ENCODE peak calls at places on chromosomes 7 and 10, in seven cellular contexts. One of them, this sample, is unnamed. For H3K4me1 and H3K27me3, the result is how much of the 10 kb centered on the place peaks cover.

GRCh38 chr10:79027147-79028055 is 41.4 kb upstream of the ZMIZ1 start:
- DNase-seq in mesendoderm: no peak
- DNase-seq in heart right ventricle: no peak
- DNase-seq in cardiac muscle cell: no peak
- DNase-seq in body of pancreas: peak
- DNase-seq in aorta: peak
- DNase-seq in small intestine: no peak
- DNase-seq in this sample: no peak

GRCh38 chr10:104501449-104501848 is 139.6 kb upstream of the SORCS3 start:
- DNase-seq in mesendoderm: no peak
- DNase-seq in heart right ventricle: no peak
- DNase-seq in cardiac muscle cell: no peak
- DNase-seq in body of pancreas: no peak
- DNase-seq in aorta: no peak
- DNase-seq in small intestine: no peak
- DNase-seq in this sample: no peak

GRCh38 chr10:57919864-57920263 is 347.8 kb downstream of the IPMK start:
- DNase-seq in mesendoderm: no peak
- DNase-seq in heart right ventricle: no peak
- DNase-seq in cardiac muscle cell: no peak
- DNase-seq in body of pancreas: no peak
- DNase-seq in aorta: no peak
- DNase-seq in small intestine: peak
- DNase-seq in this sample: no peak

GRCh38 chr10:119616879-119617580 is 20.3 kb upstream of the TIAL1 start:
- DNase-seq in mesendoderm: peak
- DNase-seq in heart right ventricle: peak
- DNase-seq in cardiac muscle cell: peak
- DNase-seq in body of pancreas: no peak
- DNase-seq in aorta: no peak
- DNase-seq in small intestine: peak
- DNase-seq in this sample: peak

GRCh38 chr7:107269815-107270214 is 101.0 kb downstream of the HBP1 start:
- DNase-seq in mesendoderm: no peak
- DNase-seq in heart right ventricle: no peak
- DNase-seq in cardiac muscle cell: no peak
- DNase-seq in body of pancreas: no peak
- DNase-seq in aorta: no peak
- DNase-seq in small intestine: peak
- DNase-seq in this sample: no peak

GRCh38 chr7:56026538-56026937 is 24.7 kb downstream of the PSPH start:
- DNase-seq in mesendoderm: no peak
- DNase-seq in heart right ventricle: no peak
- DNase-seq in cardiac muscle cell: no peak
- DNase-seq in body of pancreas: no peak
- DNase-seq in aorta: no peak
- DNase-seq in small intestine: no peak
- DNase-seq in this sample: no peak

GRCh38 chr10:71729023-71729649 is 9.6 kb upstream of the C10orf105 start:
- DNase-seq in mesendoderm: no peak
- DNase-seq in heart right ventricle: peak
- DNase-seq in cardiac muscle cell: no peak
- DNase-seq in body of pancreas: no peak
- DNase-seq in aorta: peak
- DNase-seq in small intestine: peak
- DNase-seq in this sample: peak

GRCh38 chr7:101681170-101682007 is 52.3 kb upstream of the MYL10 start:
- DNase-seq in mesendoderm: peak
- DNase-seq in heart right ventricle: peak
- DNase-seq in cardiac muscle cell: peak
- DNase-seq in body of pancreas: peak
- DNase-seq in aorta: peak
- DNase-seq in small intestine: no peak
- DNase-seq in this sample: peak

GRCh38 chr7:3605222-3605621 is 304.2 kb downstream of the SDK1 start:
- DNase-seq in mesendoderm: no peak
- DNase-seq in heart right ventricle: no peak
- DNase-seq in cardiac muscle cell: no peak
- DNase-seq in body of pancreas: no peak
- DNase-seq in aorta: no peak
- DNase-seq in small intestine: no peak
- DNase-seq in this sample: no peak

GRCh38 chr10:132678436-132679216 is 107.3 kb downstream of the NKX6-2 start:
- DNase-seq in mesendoderm: no peak
- DNase-seq in heart right ventricle: no peak
- DNase-seq in cardiac muscle cell: no peak
- DNase-seq in body of pancreas: peak
- DNase-seq in aorta: peak
- DNase-seq in small intestine: no peak
- DNase-seq in this sample: no peak

GRCh38 chr7:149087366-149087765 is 3.2 kb downstream of the ZNF786 start:
- DNase-seq in mesendoderm: no peak
- DNase-seq in heart right ventricle: no peak
- DNase-seq in cardiac muscle cell: no peak
- DNase-seq in body of pancreas: no peak
- DNase-seq in aorta: no peak
- DNase-seq in small intestine: no peak
- DNase-seq in this sample: no peak

GRCh38 chr7:92632791-92633190 is 42.6 kb upstream of the FAM133B start:
- DNase-seq in mesendoderm: no peak
- DNase-seq in heart right ventricle: no peak
- DNase-seq in cardiac muscle cell: no peak
- DNase-seq in body of pancreas: no peak
- DNase-seq in aorta: no peak
- DNase-seq in small intestine: no peak
- DNase-seq in this sample: no peak

GRCh38 chr10:35640474-35640873 is 1.6 kb downstream of the FZD8 start:
- DNase-seq in mesendoderm: peak
- DNase-seq in heart right ventricle: peak
- DNase-seq in cardiac muscle cell: peak
- DNase-seq in body of pancreas: peak
- DNase-seq in aorta: peak
- DNase-seq in small intestine: peak
- DNase-seq in this sample: peak

GRCh38 chr10:126561499-126562208 is 108.8 kb downstream of the C10orf90 start:
- DNase-seq in mesendoderm: peak
- DNase-seq in heart right ventricle: no peak
- DNase-seq in cardiac muscle cell: peak
- DNase-seq in body of pancreas: no peak
- DNase-seq in aorta: no peak
- DNase-seq in small intestine: no peak
- DNase-seq in this sample: peak

GRCh38 chr10:34815174-34816066 is at the start of gene PARD3:
- DNase-seq in mesendoderm: peak
- DNase-seq in heart right ventricle: peak
- DNase-seq in cardiac muscle cell: peak
- DNase-seq in body of pancreas: peak
- DNase-seq in aorta: peak
- DNase-seq in small intestine: peak
- DNase-seq in this sample: peak

GRCh38 chr7:30285067-30285530 is 702 bp downstream of the ZNRF2 start:
- DNase-seq in mesendoderm: peak
- DNase-seq in heart right ventricle: no peak
- DNase-seq in cardiac muscle cell: peak
- DNase-seq in body of pancreas: peak
- DNase-seq in aorta: peak
- DNase-seq in small intestine: peak
- DNase-seq in this sample: peak

GRCh38 chr10:110260746-110261477 is 43.8 kb downstream of the SMNDC1 start:
- DNase-seq in mesendoderm: no peak
- DNase-seq in heart right ventricle: no peak
- DNase-seq in cardiac muscle cell: peak
- DNase-seq in body of pancreas: no peak
- DNase-seq in aorta: no peak
- DNase-seq in small intestine: no peak
- DNase-seq in this sample: no peak

GRCh38 chr7:2191026-2191425 is 41.7 kb downstream of the MAD1L1 start:
- DNase-seq in mesendoderm: no peak
- DNase-seq in heart right ventricle: no peak
- DNase-seq in cardiac muscle cell: no peak
- DNase-seq in body of pancreas: no peak
- DNase-seq in aorta: no peak
- DNase-seq in small intestine: no peak
- DNase-seq in this sample: no peak

GRCh38 chr7:83807770-83808169 is 158.8 kb upstream of the SEMA3E start:
- DNase-seq in mesendoderm: no peak
- DNase-seq in heart right ventricle: no peak
- DNase-seq in cardiac muscle cell: no peak
- DNase-seq in body of pancreas: no peak
- DNase-seq in aorta: no peak
- DNase-seq in small intestine: no peak
- DNase-seq in this sample: no peak

GRCh38 chr7:142872106-142872675 is 13.4 kb downstream of the TRPV6 start:
- DNase-seq in mesendoderm: no peak
- DNase-seq in heart right ventricle: no peak
- DNase-seq in cardiac muscle cell: no peak
- DNase-seq in body of pancreas: no peak
- DNase-seq in aorta: no peak
- DNase-seq in small intestine: no peak
- DNase-seq in this sample: no peak

GRCh38 chr10:36840793-36841192 is 284.6 kb upstream of the ANKRD30A start:
- DNase-seq in mesendoderm: no peak
- DNase-seq in heart right ventricle: no peak
- DNase-seq in cardiac muscle cell: no peak
- DNase-seq in body of pancreas: no peak
- DNase-seq in aorta: no peak
- DNase-seq in small intestine: no peak
- DNase-seq in this sample: no peak

GRCh38 chr7:127347567-127348246 is 44.8 kb downstream of the ZNF800 start:
- DNase-seq in mesendoderm: peak
- DNase-seq in heart right ventricle: peak
- DNase-seq in cardiac muscle cell: peak
- DNase-seq in body of pancreas: peak
- DNase-seq in aorta: peak
- DNase-seq in small intestine: peak
- DNase-seq in this sample: peak

GRCh38 chr7:48360574-48360973 is 189.3 kb downstream of the ABCA13 start:
- DNase-seq in mesendoderm: no peak
- DNase-seq in heart right ventricle: no peak
- DNase-seq in cardiac muscle cell: no peak
- DNase-seq in body of pancreas: no peak
- DNase-seq in aorta: no peak
- DNase-seq in small intestine: no peak
- DNase-seq in this sample: no peak

GRCh38 chr7:155799514-155799913 is 12.7 kb downstream of the SHH start:
- DNase-seq in mesendoderm: no peak
- DNase-seq in heart right ventricle: no peak
- DNase-seq in cardiac muscle cell: peak
- DNase-seq in body of pancreas: no peak
- DNase-seq in aorta: no peak
- DNase-seq in small intestine: no peak
- DNase-seq in this sample: peak

GRCh38 chr10:131993298-131993674 is 11.6 kb upstream of the BNIP3 start:
- DNase-seq in mesendoderm: no peak
- DNase-seq in heart right ventricle: no peak
- DNase-seq in cardiac muscle cell: no peak
- DNase-seq in body of pancreas: peak
- DNase-seq in aorta: no peak
- DNase-seq in small intestine: no peak
- DNase-seq in this sample: no peak

GRCh38 chr7:127918130-127918529 is 113.1 kb downstream of the LRRC4 start:
- DNase-seq in mesendoderm: no peak
- DNase-seq in heart right ventricle: no peak
- DNase-seq in cardiac muscle cell: no peak
- DNase-seq in body of pancreas: no peak
- DNase-seq in aorta: no peak
- DNase-seq in small intestine: no peak
- DNase-seq in this sample: no peak

GRCh38 chr7:5598769-5599371 is 175.2 kb upstream of the TNRC18 start:
- DNase-seq in mesendoderm: peak
- DNase-seq in heart right ventricle: no peak
- DNase-seq in cardiac muscle cell: peak
- DNase-seq in body of pancreas: no peak
- DNase-seq in aorta: no peak
- DNase-seq in small intestine: no peak
- DNase-seq in this sample: no peak
- H3K4me1 ChIP-seq in mesendoderm: under half
- H3K4me1 ChIP-seq in heart right ventricle: under half
- H3K4me1 ChIP-seq in cardiac muscle cell: under half
- H3K4me1 ChIP-seq in body of pancreas: under half
- H3K4me1 ChIP-seq in aorta: under half
- H3K4me1 ChIP-seq in small intestine: under half
- H3K4me1 ChIP-seq in this sample: under half

GRCh38 chr10:92241501-92241900 is 49.4 kb downstream of the CPEB3 start:
- DNase-seq in mesendoderm: no peak
- DNase-seq in heart right ventricle: no peak
- DNase-seq in cardiac muscle cell: no peak
- DNase-seq in body of pancreas: no peak
- DNase-seq in aorta: no peak
- DNase-seq in small intestine: no peak
- DNase-seq in this sample: no peak
- H3K4me3 ChIP-seq in mesendoderm: no peak
- H3K4me3 ChIP-seq in heart right ventricle: peak
- H3K4me3 ChIP-seq in cardiac muscle cell: peak
- H3K4me3 ChIP-seq in body of pancreas: no peak
- H3K4me3 ChIP-seq in aorta: no peak
- H3K4me3 ChIP-seq in small intestine: no peak
- H3K4me3 ChIP-seq in this sample: peak

DNA sequence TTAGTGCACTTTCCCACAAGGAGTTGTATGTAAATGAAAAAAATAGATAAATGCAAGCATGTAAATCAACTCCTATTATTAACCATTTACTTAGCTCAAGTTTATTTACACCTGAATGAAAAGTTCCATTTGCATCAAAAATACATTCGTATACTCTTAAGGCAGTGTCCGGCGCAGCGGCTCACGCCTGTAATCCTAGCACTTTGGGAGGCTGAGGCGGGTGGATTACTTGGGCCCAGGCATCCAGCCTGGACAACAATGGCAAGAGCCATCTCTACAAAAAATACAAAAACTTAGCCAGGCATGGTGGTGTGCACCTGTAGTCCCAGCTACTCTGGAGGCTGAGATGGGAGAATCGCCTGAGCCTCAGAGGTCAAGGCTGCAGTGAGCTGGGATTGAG is 4.2 kb upstream of the IDI2 start:
- DNase-seq in mesendoderm: no peak
- DNase-seq in heart right ventricle: no peak
- DNase-seq in cardiac muscle cell: no peak
- DNase-seq in body of pancreas: no peak
- DNase-seq in aorta: no peak
- DNase-seq in small intestine: no peak
- DNase-seq in this sample: no peak
- H3K27me3 ChIP-seq in mesendoderm: under half
- H3K27me3 ChIP-seq in heart right ventricle: under half
- H3K27me3 ChIP-seq in cardiac muscle cell: under half
- H3K27me3 ChIP-seq in body of pancreas: under half
- H3K27me3 ChIP-seq in aorta: under half
- H3K27me3 ChIP-seq in small intestine: under half
- H3K27me3 ChIP-seq in this sample: under half

DNA sequence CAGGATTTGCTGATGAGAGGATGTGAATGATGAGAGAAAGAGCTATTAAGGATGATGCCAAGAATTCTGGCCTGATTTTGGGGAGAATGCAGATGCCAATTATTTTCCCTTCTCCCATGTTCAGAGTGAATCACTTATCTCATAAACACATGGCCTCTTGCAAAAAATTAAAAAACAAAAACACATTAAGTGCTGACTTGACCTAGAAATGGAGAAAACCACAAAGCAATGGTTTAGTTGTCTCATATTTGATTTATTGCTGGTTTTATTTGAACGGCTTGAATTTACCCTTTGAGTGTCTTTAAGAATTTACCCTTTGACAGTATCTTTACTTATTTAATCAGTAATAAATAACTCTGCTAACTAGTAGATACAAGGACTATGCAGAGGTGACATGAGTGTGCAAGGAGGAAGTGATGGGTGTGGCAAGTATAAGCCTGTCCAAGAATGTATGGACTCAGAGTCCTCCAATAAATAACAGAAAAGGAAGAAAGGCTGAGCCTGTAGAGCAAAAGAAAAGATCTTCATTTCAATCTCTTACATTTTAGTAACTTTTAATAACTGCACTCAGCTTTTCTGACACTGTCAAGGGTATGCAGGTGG is 68.2 kb upstream of the GSDME start:
- DNase-seq in mesendoderm: no peak
- DNase-seq in heart right ventricle: no peak
- DNase-seq in cardiac muscle cell: no peak
- DNase-seq in body of pancreas: no peak
- DNase-seq in aorta: no peak
- DNase-seq in small intestine: peak
- DNase-seq in this sample: no peak
- H3K4me1 ChIP-seq in mesendoderm: under half
- H3K4me1 ChIP-seq in heart right ventricle: under half
- H3K4me1 ChIP-seq in cardiac muscle cell: half or more
- H3K4me1 ChIP-seq in body of pancreas: under half
- H3K4me1 ChIP-seq in aorta: under half
- H3K4me1 ChIP-seq in small intestine: under half
- H3K4me1 ChIP-seq in this sample: under half